ENCODE peak calls at places on chromosomes 2 and 18, in ten cellular contexts. S is cortex of kidney; R is occipital lobe; Y is glutamatergic neuron; B is NCI-H2029; D is T-cell; Q is NCI-H1694 treated with DMSO at 0.1 percent for 48 hours; E is activated CD8-positive, alpha-beta memory T cell treated with anti-CD3 and anti-CD28 coated beads for 48 hours; L is NCI-H2227 treated with DMSO at 0.1 percent for 48 hours; U is dermis microvascular lymphatic vessel endothelial cell. G is an unnamed sample.

GRCh38 chr2:43360137-43360536 is 133.7 kb upstream of the ZFP36L2 start:
- DNase-seq in Y (no peak), E (no peak), D (no peak), L (no peak), B (no peak), U (no peak), Q (no peak), R (no peak), S (no peak), G (no peak)

GRCh38 chr2:5563411-5563810 is 128.8 kb upstream of the SOX11 start:
- DNase-seq in U (no peak), Q (no peak), S (no peak), B (no peak), R (no peak), L (no peak), D (no peak), E (no peak), Y (no peak), G (no peak)

GRCh38 chr2:207239222-207239674 is 73.5 kb upstream of the KLF7 start:
- DNase-seq in S (no peak), L (no peak), U (no peak), Q (no peak), D (no peak), E (no peak), R (no peak), Y (no peak), B (no peak), G (peak; percentile 21)

GRCh38 chr2:32712870-32713269 is 85.0 kb downstream of the TTC27 start:
- DNase-seq in Q (no peak), D (no peak), S (no peak), U (no peak), Y (no peak), R (no peak), B (no peak), L (no peak), E (no peak), G (no peak)

GRCh38 chr18:864872-865273 is 39.8 kb upstream of the ADCYAP1 start:
- DNase-seq in U (peak; percentile 65), R (peak; percentile 38), Y (peak; percentile 83), L (peak; percentile 43), S (no peak), B (peak; percentile 69), D (peak; percentile 37), Q (peak; percentile 76), E (peak; percentile 38), G (peak; percentile 82)

GRCh38 chr2:95357717-95358280 is 44.7 kb upstream of the FAHD2A start:
- DNase-seq in Q (no peak), Y (no peak), R (no peak), U (no peak), D (no peak), E (no peak), L (no peak), B (no peak), S (no peak), G (no peak)

GRCh38 chr2:187553908-187554703 is at the start of gene TFPI:
- DNase-seq in Y (no peak), R (no peak), S (no peak), U (peak; percentile 71), B (no peak), L (no peak), Q (no peak), D (no peak), E (no peak), G (peak; percentile 43)

GRCh38 chr18:49858309-49859005 is 45.1 kb upstream of the ACAA2 start:
- DNase-seq in U (peak; percentile 20), E (peak; percentile 44), S (no peak), Q (peak; percentile 39), L (peak; percentile 61), R (no peak), B (peak; percentile 55), D (peak; percentile 20), Y (peak; percentile 85), G (peak; percentile 49)

GRCh38 chr2:160254363-160254762 is 54.3 kb upstream of the ITGB6 start:
- DNase-seq in L (no peak), S (no peak), Q (no peak), Y (no peak), E (no peak), U (no peak), B (no peak), D (no peak), R (no peak), G (no peak)

GRCh38 chr2:211033765-211034164 is 477.4 kb downstream of the CPS1 start:
- DNase-seq in Y (no peak), R (no peak), L (peak; percentile 57), U (no peak), Q (peak; percentile 37), S (no peak), B (no peak), E (no peak), D (no peak), G (peak; percentile 12)

GRCh38 chr2:209519911-209520310 is 96.1 kb downstream of the MAP2 start:
- DNase-seq in E (no peak), B (no peak), L (no peak), Q (peak; percentile 85), Y (no peak), S (no peak), U (no peak), R (no peak), D (no peak), G (no peak)

GRCh38 chr2:191719938-191720337 is 42.0 kb downstream of the NABP1 start:
- DNase-seq in L (no peak), S (no peak), Y (no peak), B (no peak), D (no peak), Q (no peak), U (no peak), E (no peak), R (no peak), G (no peak)

G was measured in trophoblast cell.